ENCODE peak calls at places on chromosomes 6 and 20, in four cellular contexts. I is cardiac muscle cell, D is psoas muscle, L is adrenal gland. S is an unnamed sample.

GRCh38 chr6:16179970-16180431 is 51.1 kb downstream of the MYLIP start:
- DNase-seq in L (no peak), D (no peak), I (no peak), S (no peak)

GRCh38 chr6:169427856-169428255 is 174.2 kb upstream of the THBS2 start:
- DNase-seq in D (no peak), I (peak; percentile 82), L (peak; percentile 69), S (no peak)

GRCh38 chr6:43936476-43936875 is 166.5 kb downstream of the VEGFA start:
- DNase-seq in I (no peak), D (peak; percentile 76), L (peak; percentile 13), S (peak; percentile 8)

GRCh38 chr6:169529931-169530761 is 171.7 kb downstream of the WDR27 start:
- DNase-seq in L (no peak), I (peak; percentile 50), D (no peak), S (no peak)

GRCh38 chr6:56382416-56382940 is 135.1 kb upstream of the COL21A1 start:
- DNase-seq in L (no peak), I (no peak), D (no peak), S (no peak)

GRCh38 chr6:105831321-105831720 is 254.8 kb upstream of the PRDM1 start:
- DNase-seq in D (no peak), L (no peak), I (no peak), S (no peak)

GRCh38 chr20:61899971-61900370 is 165.7 kb downstream of the TAF4 start:
- DNase-seq in L (no peak), I (no peak), D (peak; percentile 43), S (no peak)

GRCh38 chr6:22737331-22737730 is 168.0 kb downstream of the HDGFL1 start:
- DNase-seq in D (no peak), I (peak; percentile 69), L (peak; percentile 35), S (no peak)

GRCh38 chr20:4949833-4950178 is 51.5 kb downstream of the SLC23A2 start:
- DNase-seq in I (peak; percentile 61), L (peak; percentile 69), D (no peak), S (no peak)

GRCh38 chr20:23023621-23024187 is 11.4 kb upstream of the SSTR4 start:
- DNase-seq in L (no peak), I (no peak), D (no peak), S (no peak)

GRCh38 chr6:45640811-45641210 is 263.1 kb upstream of the SUPT3H start:
- DNase-seq in I (no peak), D (no peak), L (no peak), S (no peak)
- H3K27ac ChIP-seq in I (no peak overlapping the region), D (no peak overlapping the region), L (no peak overlapping the region), S (no peak overlapping the region)

GRCh38 chr20:8133816-8134451 is 1.9 kb downstream of the PLCB1 start:
- DNase-seq in D (no peak), I (peak; percentile 43), L (no peak), S (no peak)

GRCh38 chr20:8132632-8133587 is 844 bp downstream of the PLCB1 start:
- DNase-seq in D (peak; percentile 80), I (peak; percentile 51), L (peak; percentile 67), S (peak; percentile 28)

GRCh38 chr20:8131598-8132014 is 460 bp upstream of the PLCB1 start:
- DNase-seq in I (peak; percentile 69), L (no peak), D (no peak), S (no peak)

GRCh38 chr20:8130840-8131526 is 1.1 kb upstream of the PLCB1 start:
- DNase-seq in I (no peak), D (no peak), L (no peak), S (no peak)

DNA sequence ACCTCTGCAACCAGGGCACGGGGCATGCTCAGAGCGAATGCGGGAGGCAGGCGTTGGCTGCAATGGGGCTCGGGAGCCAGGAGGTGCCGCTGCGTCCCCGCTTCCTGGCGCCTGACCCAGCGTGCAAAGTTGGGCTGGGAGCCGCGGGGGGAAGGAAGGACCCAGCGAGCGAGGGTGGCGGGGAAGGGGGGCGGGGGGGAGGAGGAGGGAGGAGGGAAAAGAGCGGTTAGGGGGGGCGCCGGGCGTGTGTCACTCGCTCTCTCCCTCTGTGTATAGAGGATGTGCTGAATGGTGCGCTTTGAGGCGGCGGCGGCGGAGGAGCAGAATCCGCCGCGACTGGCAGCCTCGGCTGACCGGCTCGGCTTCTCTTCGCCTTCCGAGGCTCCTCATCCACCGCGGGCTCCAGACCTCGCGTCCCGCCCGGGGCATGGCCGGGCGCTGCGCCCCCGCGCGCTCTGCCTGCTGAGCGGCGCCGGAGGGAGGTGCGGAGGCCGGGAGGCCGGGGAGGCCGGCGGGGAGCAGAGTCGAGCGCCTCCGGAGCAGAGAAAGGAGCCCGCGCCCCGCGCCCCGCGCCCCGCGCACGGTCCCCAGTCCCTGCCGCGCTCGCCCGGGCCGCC is at the start of gene PLCB1:
- DNase-seq in I (peak; percentile 94), L (peak; percentile 91), D (peak; percentile 94), S (peak; percentile 86)
- H3K4me1 ChIP-seq in I (peaks cover 13% of the 10 kb centered on the region), L (peaks cover 12% of the 10 kb centered on the region), D (peaks cover 7% of the 10 kb centered on the region), S (peaks cover 37% of the 10 kb centered on the region)

DNA sequence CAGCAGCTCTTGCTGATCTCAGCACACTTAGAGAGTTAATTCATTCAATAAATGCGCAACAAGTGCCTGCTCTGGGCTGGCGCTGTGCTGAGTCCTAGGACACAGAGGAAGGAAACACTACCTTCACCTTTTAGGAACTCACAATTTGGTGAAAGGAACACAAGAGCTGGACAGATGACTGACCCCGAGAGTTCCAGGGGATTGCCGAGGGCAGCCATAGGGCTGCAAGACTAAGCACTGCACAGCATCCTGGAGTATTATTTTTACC is 2.6 kb downstream of the FANCE start:
- DNase-seq in I (no peak), D (no peak), L (no peak), S (no peak)
- H3K4me3 ChIP-seq in I (no peak overlapping the region), D (peak overlapping the region; percentile 31), L (no peak overlapping the region), S (no peak overlapping the region)

GRCh38 chr6:30768634-30769087 is 24.3 kb upstream of the IER3 start:
- DNase-seq in L (no peak), I (no peak), D (no peak), S (no peak)

GRCh38 chr6:30767158-30767943 is 23.0 kb upstream of the IER3 start:
- DNase-seq in D (no peak), I (no peak), L (no peak), S (no peak)

GRCh38 chr6:30769088-30769852 is 24.9 kb upstream of the IER3 start:
- DNase-seq in L (peak; percentile 88), I (peak; percentile 92), D (peak; percentile 77), S (no peak)

GRCh38 chr6:30766461-30767157 is 22.3 kb upstream of the IER3 start:
- DNase-seq in I (no peak), D (no peak), L (no peak), S (no peak)

GRCh38 chr6:30767944-30768301 is 23.6 kb upstream of the IER3 start:
- DNase-seq in I (no peak), D (no peak), L (no peak), S (no peak)
- H3K27ac ChIP-seq in I (no peak overlapping the region), D (no peak overlapping the region), L (no peak overlapping the region), S (no peak overlapping the region)

DNA sequence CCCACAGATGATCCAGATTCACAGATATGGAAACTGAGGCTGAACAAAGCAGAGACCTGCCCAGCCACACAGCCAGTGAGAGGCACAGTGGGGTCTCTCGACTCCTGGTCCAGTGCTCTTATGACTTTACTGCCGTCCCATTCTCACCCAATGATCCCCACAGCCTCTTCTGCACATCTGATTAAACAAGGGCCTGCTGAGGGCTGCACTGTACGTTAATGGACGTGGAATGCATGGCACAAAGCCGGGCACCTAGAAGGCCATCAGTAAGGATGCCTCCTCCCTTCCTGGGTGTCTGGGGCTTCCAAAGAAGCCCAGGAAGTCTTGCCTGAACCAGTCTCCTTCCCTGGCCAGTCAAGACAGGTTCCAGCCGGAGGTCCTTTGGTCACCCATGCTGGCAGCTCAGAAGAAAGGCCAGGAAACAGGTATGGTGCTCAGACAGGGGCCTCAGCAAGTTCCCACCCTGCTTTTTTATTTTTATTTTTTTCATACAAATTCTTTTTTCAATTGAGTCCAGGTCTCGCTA is 3.8 kb downstream of the TFEB start:
- DNase-seq in I (no peak), L (no peak), D (peak; percentile 12), S (no peak)
- H3K4me1 ChIP-seq in I (peaks cover 18% of the 10 kb centered on the region), L (peaks cover 10% of the 10 kb centered on the region), D (peaks cover 68% of the 10 kb centered on the region), S (peaks cover 85% of the 10 kb centered on the region)

S was measured in left ventricle myocardium inferior.